ENCODE peak calls at places on chromosomes 1 and 21, in six cellular contexts. V, D, X, L, G and B are unnamed samples.

GRCh38 chr1:9720785-9721605 is 69.5 kb downstream of the PIK3CD start:
- DNase-seq in V (no peak), D (no peak), X (no peak), L (peak; percentile 35), G (no peak), B (no peak)

GRCh38 chr1:1013922-1014617 is 773 bp downstream of the ISG15 start:
- DNase-seq in V (no peak), D (no peak), X (no peak), L (no peak), G (no peak), B (no peak)

GRCh38 chr1:155044812-155045690 is 6.1 kb upstream of the ADAM15 start:
- DNase-seq in V (peak; percentile 79), D (no peak), X (peak; percentile 72), L (peak; percentile 77), G (peak; percentile 73), B (peak; percentile 68)

GRCh38 chr1:208139434-208140086 is 104.6 kb downstream of the PLXNA2 start:
- DNase-seq in V (no peak), D (no peak), X (no peak), L (no peak), G (no peak), B (no peak)

GRCh38 chr1:151547119-151547899 is 7.2 kb downstream of the TUFT1 start:
- DNase-seq in V (peak; percentile 60), D (no peak), X (peak; percentile 98), L (peak; percentile 64), G (no peak), B (peak; percentile 95)

GRCh38 chr1:66624412-66625060 is 90.6 kb downstream of the SGIP1 start:
- DNase-seq in V (peak; percentile 74), D (no peak), X (peak; percentile 57), L (no peak), G (no peak), B (no peak)

GRCh38 chr1:23752909-23753308 is 9.6 kb downstream of the ELOA start:
- DNase-seq in V (no peak), D (no peak), X (no peak), L (no peak), G (no peak), B (no peak)

GRCh38 chr1:213122514-213122929 is 71.5 kb downstream of the RPS6KC1 start:
- DNase-seq in V (peak; percentile 66), D (no peak), X (peak; percentile 62), L (no peak), G (no peak), B (peak; percentile 32)

GRCh38 chr1:160354388-160354985 is 11.3 kb downstream of the NCSTN start:
- DNase-seq in V (no peak), D (no peak), X (peak; percentile 9), L (peak; percentile 49), G (no peak), B (no peak)

GRCh38 chr1:117180571-117180970 is 30.2 kb downstream of the VTCN1 start:
- DNase-seq in V (no peak), D (no peak), X (no peak), L (no peak), G (no peak), B (no peak)

GRCh38 chr1:182395911-182396310 is 4.3 kb upstream of the GLUL start:
- DNase-seq in V (no peak), D (no peak), X (no peak), L (no peak), G (no peak), B (no peak)

GRCh38 chr1:164723296-164723731 is 164.3 kb downstream of the PBX1 start:
- DNase-seq in V (no peak), D (no peak), X (no peak), L (no peak), G (no peak), B (no peak)

GRCh38 chr1:80632284-80632683 is 1168.5 kb upstream of the ADGRL2 start:
- DNase-seq in V (no peak), D (no peak), X (no peak), L (no peak), G (no peak), B (no peak)

GRCh38 chr21:41258617-41259016 is 58.0 kb upstream of the FAM3B start:
- DNase-seq in V (no peak), D (no peak), X (no peak), L (no peak), G (no peak), B (no peak)

GRCh38 chr1:25927541-25928265 is 21.5 kb upstream of the STMN1 start:
- DNase-seq in V (peak; percentile 14), D (no peak), X (no peak), L (peak; percentile 32), G (no peak), B (no peak)

GRCh38 chr21:44329971-44330681 is 9.1 kb downstream of the CFAP410 start:
- DNase-seq in V (no peak), D (no peak), X (no peak), L (no peak), G (no peak), B (no peak)

GRCh38 chr1:229596961-229597699 is 28.8 kb downstream of the TAF5L start:
- DNase-seq in V (no peak), D (no peak), X (peak; percentile 24), L (no peak), G (no peak), B (no peak)

GRCh38 chr1:84753516-84754375 is 63.5 kb upstream of the SSX2IP start:
- DNase-seq in V (peak; percentile 71), D (no peak), X (peak; percentile 54), L (peak; percentile 78), G (peak; percentile 77), B (peak; percentile 42)

GRCh38 chr1:7199077-7199779 is 414.0 kb downstream of the CAMTA1 start:
- DNase-seq in V (no peak), D (no peak), X (no peak), L (peak; percentile 35), G (no peak), B (no peak)

GRCh38 chr1:92567211-92567868 is 80.6 kb upstream of the GFI1 start:
- DNase-seq in V (no peak), D (no peak), X (no peak), L (no peak), G (no peak), B (no peak)

GRCh38 chr1:162689745-162690671 is 57.7 kb downstream of the DDR2 start:
- DNase-seq in V (peak; percentile 54), D (no peak), X (no peak), L (no peak), G (no peak), B (no peak)

GRCh38 chr1:210711825-210712224 is 383.1 kb downstream of the HHAT start:
- DNase-seq in V (no peak), D (no peak), X (no peak), L (peak; percentile 21), G (no peak), B (no peak)

GRCh38 chr1:117586337-117586736 is 19.5 kb upstream of the TENT5C start:
- DNase-seq in V (no peak), D (no peak), X (no peak), L (no peak), G (no peak), B (no peak)

GRCh38 chr21:35268261-35268660 is 219.2 kb upstream of the RUNX1 start:
- DNase-seq in V (no peak), D (no peak), X (no peak), L (no peak), G (no peak), B (no peak)

GRCh38 chr1:907611-908451 is 15.9 kb upstream of the SAMD11 start:
- DNase-seq in V (no peak), D (no peak), X (no peak), L (peak; percentile 11), G (peak; percentile 27), B (no peak)

GRCh38 chr1:9904571-9904970 is 5.5 kb downstream of the CTNNBIP1 start:
- DNase-seq in V (no peak), D (no peak), X (no peak), L (no peak), G (no peak), B (no peak)

GRCh38 chr1:12770620-12771019 is 2.9 kb upstream of the PRAMEF12 start:
- DNase-seq in V (no peak), D (no peak), X (no peak), L (no peak), G (no peak), B (no peak)

GRCh38 chr1:241336335-241336734 is 20.7 kb downstream of the RGS7 start:
- DNase-seq in V (peak; percentile 4), D (no peak), X (peak; percentile 40), L (no peak), G (no peak), B (no peak)

GRCh38 chr1:92186081-92186480 is 31.6 kb upstream of the C1orf146 start:
- DNase-seq in V (no peak), D (no peak), X (peak; percentile 37), L (no peak), G (no peak), B (no peak)

GRCh38 chr1:11576109-11576875 is 77.9 kb downstream of the FBXO2 start:
- DNase-seq in V (no peak), D (no peak), X (no peak), L (no peak), G (no peak), B (no peak)

GRCh38 chr1:156510709-156511108 is 10.1 kb upstream of the MEF2D start:
- DNase-seq in V (no peak), D (no peak), X (no peak), L (no peak), G (no peak), B (no peak)

GRCh38 chr1:116380499-116381316 is 7.7 kb downstream of the ATP1A1 start:
- DNase-seq in V (peak; percentile 85), D (no peak), X (peak; percentile 38), L (no peak), G (peak; percentile 17), B (no peak)

GRCh38 chr21:31141389-31142021 is 103.2 kb upstream of the KRTAP19-8 start:
- DNase-seq in V (no peak), D (no peak), X (no peak), L (no peak), G (no peak), B (no peak)

GRCh38 chr1:44228218-44228617 is 14.9 kb downstream of the DMAP1 start:
- DNase-seq in V (no peak), D (no peak), X (no peak), L (no peak), G (no peak), B (no peak)

GRCh38 chr1:207139616-207140015 is 35.6 kb downstream of the C4BPA start:
- DNase-seq in V (no peak), D (no peak), X (no peak), L (no peak), G (no peak), B (no peak)

GRCh38 chr1:116372651-116373444 is at the start of gene ATP1A1:
- DNase-seq in V (peak; percentile 96), D (peak; percentile 90), X (peak; percentile 79), L (peak; percentile 98), G (peak; percentile 97), B (peak; percentile 85)

GRCh38 chr1:55700359-55701130 is 485.4 kb upstream of the USP24 start:
- DNase-seq in V (no peak), D (no peak), X (no peak), L (no peak), G (no peak), B (no peak)

GRCh38 chr1:32993215-32993566 is 28.6 kb upstream of the RNF19B start:
- DNase-seq in V (no peak), D (no peak), X (no peak), L (no peak), G (no peak), B (no peak)

GRCh38 chr1:11289064-11289463 is 16.1 kb downstream of the UBIAD1 start:
- DNase-seq in V (no peak), D (no peak), X (no peak), L (no peak), G (no peak), B (no peak)

GRCh38 chr1:109901508-109902145 is 9.0 kb upstream of the CSF1 start:
- DNase-seq in V (no peak), D (no peak), X (peak; percentile 67), L (no peak), G (no peak), B (peak; percentile 64)